ENCODE peak calls at places on chromosomes 4 and X, in seven cellular contexts. B is HCT116, E is left ventricle myocardium inferior, L is IMR-90, U is AG09309, Y is A673, H is breast epithelium. W is an unnamed sample.

GRCh38 chrX:30570505-30570904 is 7.1 kb downstream of the TASL start:
- DNase-seq in E (no peak), H (no peak), B (peak; percentile 2), L (peak; percentile 26), Y (peak; percentile 41), U (peak; percentile 1), W (peak; percentile 40)

GRCh38 chr4:143411527-143412480 is 75.1 kb downstream of the GAB1 start:
- DNase-seq in Y (peak; percentile 30), H (no peak), E (no peak), L (peak; percentile 58), U (no peak), B (no peak), W (no peak)

GRCh38 chr4:144355809-144356757 is 215.6 kb upstream of the GYPA start:
- DNase-seq in Y (peak; percentile 88), H (no peak), B (peak; percentile 67), E (no peak), L (peak; percentile 78), U (peak; percentile 61), W (peak; percentile 85)

GRCh38 chr4:2094545-2094944 is 35.4 kb downstream of the NAT8L start:
- DNase-seq in B (no peak), E (no peak), Y (no peak), U (no peak), L (no peak), H (no peak), W (no peak)

GRCh38 chr4:182144621-182145359 is 98.4 kb upstream of the TENM3 start:
- DNase-seq in H (no peak), U (no peak), B (no peak), L (peak; percentile 22), Y (peak; percentile 24), E (no peak), W (peak; percentile 15)

GRCh38 chr4:59484948-59485347 is 1715.2 kb upstream of the ADGRL3 start:
- DNase-seq in U (no peak), B (no peak), Y (no peak), E (no peak), H (no peak), L (no peak), W (no peak)

GRCh38 chr4:141501395-141501794 is 135.0 kb upstream of the IL15 start:
- DNase-seq in L (peak; percentile 17), Y (no peak), B (no peak), E (no peak), U (no peak), H (no peak), W (no peak)

GRCh38 chrX:137031039-137031438 is 2.8 kb downstream of the GPR101 start:
- DNase-seq in H (no peak), Y (no peak), U (no peak), E (no peak), B (no peak), L (no peak), W (no peak)

GRCh38 chr4:13988347-13989265 is 361.1 kb upstream of the BOD1L1 start:
- DNase-seq in L (peak; percentile 97), H (peak; percentile 18), B (no peak), E (peak; percentile 28), U (peak; percentile 87), Y (peak; percentile 39), W (no peak)
- TF ChIP-seq CTCF in L (no peak), H (no peak), B (no peak), E (no peak), U (no peak), Y (no peak), W (no peak)

GRCh38 chrX:150546711-150547153 is 21.7 kb upstream of the MTM1 start:
- DNase-seq in Y (no peak), U (no peak), E (no peak), H (no peak), L (no peak), B (no peak), W (no peak)
- H3K4me3 ChIP-seq in Y (no peak overlapping the region), U (no peak overlapping the region), E (no peak overlapping the region), H (no peak overlapping the region), L (no peak overlapping the region), B (no peak overlapping the region), W (no peak overlapping the region)

DNA sequence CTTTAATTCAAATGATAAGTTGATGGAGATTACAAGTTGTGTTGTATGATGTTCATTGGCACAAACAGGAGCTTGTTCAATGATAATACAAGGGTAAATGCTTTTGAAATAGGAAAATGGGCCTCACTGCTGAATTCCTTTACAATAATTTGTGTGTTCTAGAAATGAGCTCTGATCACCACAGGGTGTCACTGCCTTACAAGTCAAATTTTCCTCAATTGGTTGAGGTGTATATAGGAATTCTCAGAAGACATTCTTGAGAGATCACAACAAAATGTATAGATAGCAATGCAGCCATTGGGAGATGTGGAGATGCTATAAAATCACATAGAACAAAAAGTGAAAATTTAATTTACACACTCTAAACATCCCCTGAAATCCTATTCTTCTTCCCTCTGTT is 49.6 kb downstream of the KLF8 start:
- DNase-seq in B (peak; percentile 3), E (no peak), U (no peak), H (no peak), L (peak; percentile 16), Y (peak; percentile 23), W (peak; percentile 4)
- TF ChIP-seq CTCF in B (peak; percentile 12), E (peak; percentile 27), U (peak; percentile 33), H (no peak), L (peak; percentile 33), Y (peak; percentile 12), W (no peak)

DNA sequence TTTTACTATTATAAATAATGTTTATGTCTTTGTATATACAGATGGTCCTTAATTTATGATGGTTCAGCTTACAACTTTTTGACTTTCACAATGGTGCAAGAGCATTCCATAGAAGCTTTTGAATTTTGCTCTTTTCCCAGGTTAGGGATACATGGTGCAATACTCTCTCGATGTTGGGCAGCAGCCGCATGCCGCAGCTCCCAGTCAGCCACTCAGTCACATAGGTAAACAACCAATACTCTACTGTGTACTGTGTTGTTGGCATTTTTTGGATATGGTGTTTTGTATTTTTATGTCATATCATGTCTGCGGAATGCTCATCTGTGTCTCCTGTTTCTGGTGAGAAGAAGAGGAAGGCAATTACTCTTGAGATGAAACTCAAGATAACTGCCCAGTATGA is 258.0 kb upstream of the ETNPPL start:
- DNase-seq in E (no peak), L (no peak), U (no peak), H (no peak), B (no peak), Y (no peak), W (no peak)
- H3K4me3 ChIP-seq in E (no peak overlapping the region), L (no peak overlapping the region), U (no peak overlapping the region), H (no peak overlapping the region), B (no peak overlapping the region), Y (no peak overlapping the region), W (no peak overlapping the region)

GRCh38 chr4:176150283-176150682 is 45.1 kb downstream of the SPATA4 start:
- DNase-seq in Y (peak; percentile 6), L (peak; percentile 46), E (no peak), H (no peak), U (peak; percentile 13), B (peak; percentile 23), W (peak; percentile 18)
- TF ChIP-seq CTCF in Y (peak; percentile 37), L (peak; percentile 46), E (peak; percentile 61), H (no peak), U (peak; percentile 36), B (peak; percentile 73), W (no peak)

GRCh38 chr4:19659131-19659530 is 592.6 kb upstream of the SLIT2 start:
- DNase-seq in U (no peak), E (no peak), H (no peak), B (no peak), L (no peak), Y (no peak), W (no peak)
- H3K4me3 ChIP-seq in U (no peak overlapping the region), E (no peak overlapping the region), H (no peak overlapping the region), B (no peak overlapping the region), L (no peak overlapping the region), Y (no peak overlapping the region), W (no peak overlapping the region)

DNA sequence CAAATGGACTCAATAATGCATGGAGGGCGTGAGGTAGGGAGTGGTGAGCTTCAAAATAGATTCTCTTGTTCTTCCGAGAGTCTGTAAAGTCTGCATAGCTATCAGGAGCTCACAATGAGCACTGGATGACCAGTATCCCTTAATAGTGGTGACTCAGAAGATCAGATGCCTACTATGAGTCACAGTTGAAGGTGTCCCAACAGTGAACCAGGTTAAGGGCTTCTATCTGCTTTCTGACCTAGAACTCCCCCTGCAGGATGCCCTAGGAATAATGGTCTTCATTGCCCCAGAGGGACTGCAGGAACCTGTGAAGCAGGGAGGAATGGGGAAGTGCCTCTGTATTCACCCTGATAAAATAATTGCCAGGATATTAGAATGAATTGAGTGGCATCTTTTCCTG is 22.1 kb downstream of the DGKK start:
- DNase-seq in L (peak; percentile 1), U (no peak), Y (no peak), E (no peak), B (peak; percentile 69), H (no peak), W (peak; percentile 10)
- TF ChIP-seq CTCF in L (no peak), U (no peak), Y (peak; percentile 34), E (no peak), B (peak; percentile 40), H (no peak), W (peak; percentile 6)

GRCh38 chr4:159289682-159290081 is 186.8 kb downstream of the RAPGEF2 start:
- DNase-seq in U (no peak), E (no peak), Y (no peak), H (no peak), L (no peak), B (no peak), W (no peak)

GRCh38 chr4:159296061-159296460 is 193.2 kb downstream of the RAPGEF2 start:
- DNase-seq in L (peak; percentile 85), E (no peak), Y (no peak), U (no peak), B (no peak), H (no peak), W (no peak)

GRCh38 chr4:159291176-159291575 is 188.3 kb downstream of the RAPGEF2 start:
- DNase-seq in B (no peak), H (no peak), Y (no peak), L (no peak), U (no peak), E (no peak), W (no peak)

GRCh38 chr4:159290321-159291030 is 187.6 kb downstream of the RAPGEF2 start:
- DNase-seq in E (no peak), B (no peak), H (no peak), L (peak; percentile 34), U (no peak), Y (no peak), W (no peak)

DNA sequence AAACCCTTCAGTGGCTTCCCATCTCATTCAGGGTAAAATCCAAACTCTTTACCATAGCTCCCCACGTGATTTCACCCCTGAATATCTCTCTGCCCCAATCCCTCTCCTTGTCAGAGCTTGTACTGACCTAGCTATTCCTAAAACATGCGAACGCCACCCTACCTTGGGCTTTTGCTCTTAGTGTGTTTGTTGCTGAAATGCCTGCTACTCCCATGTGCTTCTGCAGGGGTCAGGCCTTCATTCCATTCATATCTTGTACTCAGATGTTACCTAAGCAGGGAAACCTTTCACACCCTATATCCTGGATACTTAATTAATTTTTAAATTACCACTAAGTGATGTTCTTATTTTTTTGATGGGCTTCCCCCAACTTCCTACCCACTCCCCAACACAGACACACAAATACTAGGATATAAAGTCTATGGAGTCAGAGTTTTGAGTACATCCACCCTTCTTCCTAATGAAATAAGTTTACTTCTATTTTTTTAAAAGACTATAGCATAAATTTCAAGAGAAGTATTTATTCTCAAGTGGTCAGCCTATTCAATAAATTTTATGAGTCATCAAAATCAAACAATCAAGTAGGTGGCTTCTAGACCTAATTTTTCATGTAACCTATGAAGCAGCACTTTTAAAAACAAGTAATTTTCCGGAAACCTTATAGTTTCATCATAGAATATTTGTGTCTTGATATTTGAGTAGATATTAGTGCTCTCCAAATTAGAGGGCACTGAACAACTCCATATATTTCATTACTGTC is 189.4 kb downstream of the RAPGEF2 start:
- DNase-seq in L (no peak), U (no peak), H (no peak), Y (no peak), B (no peak), E (no peak), W (no peak)
- H3K4me3 ChIP-seq in L (no peak overlapping the region), U (no peak overlapping the region), H (no peak overlapping the region), Y (no peak overlapping the region), B (no peak overlapping the region), E (no peak overlapping the region), W (no peak overlapping the region)

GRCh38 chr4:60718874-60719273 is 481.3 kb upstream of the ADGRL3 start:
- DNase-seq in H (no peak), U (no peak), B (no peak), Y (no peak), L (no peak), E (no peak), W (no peak)
- TF ChIP-seq CTCF in H (no peak), U (no peak), B (no peak), Y (no peak), L (no peak), E (no peak), W (no peak)